ENCODE peak calls at places on chromosomes 4 and X, in six cellular contexts. D is stimulated activated CD4-positive, alpha-beta T cell treated with anti-CD3 and anti-CD28 coated beads, TNF-alpha, amount 100 ng/mL, for 4 hours; V is astrocyte of the spinal cord; K is K562; L is prostate gland; W is CD8-positive, alpha-beta T cell. X is an unnamed sample.

GRCh38 chrX:39915081-39915480 is 182.7 kb downstream of the BCOR start:
- DNase-seq in D (no peak), V (no peak), L (no peak), K (no peak), W (no peak), X (no peak)

GRCh38 chr4:128107766-128108165 is 46.7 kb downstream of the LARP1B start:
- DNase-seq in L (no peak), D (no peak), W (no peak), V (peak), K (no peak), X (no peak)

GRCh38 chrX:41303013-41303412 is 30.9 kb upstream of the DDX3X start:
- DNase-seq in D (no peak), L (no peak), V (no peak), W (no peak), K (no peak), X (no peak)

GRCh38 chr4:82519072-82519471 is 42.7 kb downstream of the TMEM150C start:
- DNase-seq in V (peak), L (no peak), K (no peak), D (no peak), W (no peak), X (no peak)

GRCh38 chr4:154642361-154642760 is 29.9 kb upstream of the FGG start:
- DNase-seq in W (no peak), L (no peak), K (no peak), D (no peak), V (no peak), X (no peak)

GRCh38 chr4:70518716-70519115 is 347 bp downstream of the AMTN start:
- DNase-seq in K (no peak), V (no peak), W (no peak), L (no peak), D (no peak), X (no peak)

GRCh38 chrX:10190367-10190766 is 33.6 kb downstream of the CLCN4 start:
- DNase-seq in K (peak), D (no peak), V (peak), L (no peak), W (no peak), X (no peak)

GRCh38 chrX:1392376-1393130 is 640 bp upstream of the SLC25A6 start:
- DNase-seq in V (peak), D (no peak), K (peak), W (no peak), L (peak), X (no peak)

GRCh38 chr4:177047851-177048174 is 255.1 kb upstream of the VEGFC start:
- DNase-seq in W (no peak), K (no peak), D (no peak), L (no peak), V (peak), X (no peak)

GRCh38 chr4:156636398-156636797 is 335.2 kb downstream of the PDGFC start:
- DNase-seq in D (no peak), W (no peak), V (no peak), K (no peak), L (no peak), X (no peak)

GRCh38 chr4:112516076-112516385 is at the start of gene NEUROG2:
- DNase-seq in L (no peak), K (no peak), V (no peak), D (no peak), W (no peak), X (no peak)

GRCh38 chrX:40392599-40392998 is 188.2 kb upstream of the ATP6AP2 start:
- DNase-seq in K (no peak), L (no peak), V (no peak), D (no peak), W (no peak), X (no peak)

GRCh38 chr4:150990993-150991392 is 24.1 kb downstream of the LRBA start:
- DNase-seq in D (no peak), V (no peak), L (no peak), K (no peak), W (no peak), X (no peak)

GRCh38 chr4:138158746-138159297 is 83.3 kb downstream of the SLC7A11 start:
- DNase-seq in V (peak), K (no peak), W (no peak), L (no peak), D (no peak), X (no peak)

GRCh38 chr4:54958236-54958635 is 167.2 kb downstream of the KDR start:
- DNase-seq in L (no peak), D (no peak), V (no peak), K (no peak), W (no peak), X (no peak)

GRCh38 chr4:53601251-53601764 is 10.0 kb upstream of the LNX1 start:
- DNase-seq in K (peak), L (no peak), D (no peak), V (no peak), W (no peak), X (no peak)

X was measured in T-helper 9 cell.